ENCODE peak calls at places on chromosomes 6 and 20, in five cellular contexts. H, Q, W, M and X are unnamed samples. For H3K27me3, the result is how much of the 10 kb centered on the place peaks cover.

GRCh38 chr6:103001724-103002123 is 1608.2 kb downstream of the GRIK2 start:
- DNase-seq in H (no peak), Q (no peak), W (no peak), M (no peak), X (no peak)

GRCh38 chr6:84645563-84646266 is 118.7 kb downstream of the TBX18 start:
- DNase-seq in H (no peak), Q (no peak), W (no peak), M (no peak), X (no peak)

GRCh38 chr20:60132827-60133549 is 174.8 kb downstream of the CDH26 start:
- DNase-seq in H (no peak), Q (no peak), W (no peak), M (no peak), X (no peak)

GRCh38 chr6:168319279-168320051 is at the start of gene DACT2:
- DNase-seq in H (peak), Q (no peak), W (peak), M (no peak), X (no peak)

GRCh38 chr20:34088305-34088870 is 23.7 kb downstream of the EIF2S2 start:
- DNase-seq in H (no peak), Q (no peak), W (no peak), M (no peak), X (peak)

GRCh38 chr6:11309947-11310665 is 77.6 kb upstream of the NEDD9 start:
- DNase-seq in H (peak), Q (no peak), W (no peak), M (no peak), X (no peak)

GRCh38 chr20:24949756-24950127 is 673 bp downstream of the CST7 start:
- DNase-seq in H (no peak), Q (no peak), W (no peak), M (no peak), X (no peak)

GRCh38 chr20:7836076-7836475 is 104.2 kb downstream of the HAO1 start:
- DNase-seq in H (no peak), Q (no peak), W (no peak), M (no peak), X (no peak)

GRCh38 chr6:26033942-26034354 is 53.3 kb upstream of the HFE start:
- DNase-seq in H (no peak), Q (peak), W (no peak), M (no peak), X (no peak)

GRCh38 chr20:58330692-58331091 is 21.2 kb downstream of the RAB22A start:
- DNase-seq in H (no peak), Q (no peak), W (no peak), M (no peak), X (no peak)

GRCh38 chr6:138597336-138597735 is 98.0 kb upstream of the NHSL1 start:
- DNase-seq in H (no peak), Q (no peak), W (no peak), M (no peak), X (no peak)

GRCh38 chr20:33704197-33704924 is 15.7 kb downstream of the PXMP4 start:
- DNase-seq in H (no peak), Q (no peak), W (no peak), M (no peak), X (no peak)

GRCh38 chr6:99850841-99851240 is 143.2 kb downstream of the MCHR2 start:
- DNase-seq in H (no peak), Q (no peak), W (no peak), M (no peak), X (no peak)

GRCh38 chr6:137056121-137056880 is 11.5 kb upstream of the IL20RA start:
- DNase-seq in H (no peak), Q (no peak), W (no peak), M (no peak), X (no peak)

GRCh38 chr6:15493437-15494168 is 169.2 kb downstream of the DTNBP1 start:
- DNase-seq in H (no peak), Q (no peak), W (no peak), M (no peak), X (peak)

GRCh38 chr20:58718729-58719128 is 26.1 kb downstream of the NPEPL1 start:
- DNase-seq in H (no peak), Q (no peak), W (peak), M (no peak), X (no peak)

GRCh38 chr20:34472246-34472925 is 43.8 kb upstream of the DYNLRB1 start:
- DNase-seq in H (no peak), Q (peak), W (peak), M (no peak), X (no peak)

GRCh38 chr6:56693246-56693607 is 50.5 kb upstream of the DST start:
- DNase-seq in H (no peak), Q (no peak), W (peak), M (no peak), X (peak)

GRCh38 chr6:1463275-1463674 is 73.9 kb downstream of the FOXF2 start:
- DNase-seq in H (no peak), Q (no peak), W (no peak), M (no peak), X (no peak)

GRCh38 chr20:39181490-39181889 is 219.3 kb downstream of the DHX35 start:
- DNase-seq in H (no peak), Q (no peak), W (no peak), M (no peak), X (no peak)

GRCh38 chr6:28981391-28981832 is 23.7 kb downstream of the ZNF311 start:
- DNase-seq in H (peak), Q (peak), W (peak), M (peak), X (peak)

GRCh38 chr20:40811660-40812414 is 122.8 kb upstream of the MAFB start:
- DNase-seq in H (peak), Q (no peak), W (no peak), M (no peak), X (no peak)

GRCh38 chr6:169859401-169859977 is 108.1 kb downstream of the ERMARD start:
- DNase-seq in H (peak), Q (no peak), W (no peak), M (no peak), X (no peak)

GRCh38 chr6:150685860-150686259 is 86.2 kb downstream of the PLEKHG1 start:
- DNase-seq in H (peak), Q (peak), W (peak), M (no peak), X (no peak)

GRCh38 chr6:127340171-127340570 is 3.2 kb downstream of the ECHDC1 start:
- DNase-seq in H (no peak), Q (no peak), W (no peak), M (no peak), X (no peak)

GRCh38 chr6:27551607-27552006 is 78.7 kb upstream of the ZNF184 start:
- DNase-seq in H (no peak), Q (no peak), W (no peak), M (no peak), X (no peak)

GRCh38 chr6:17780071-17780470 is 73.3 kb upstream of the NUP153 start:
- DNase-seq in H (no peak), Q (no peak), W (no peak), M (no peak), X (no peak)

GRCh38 chr20:63501818-63502670 is 3.2 kb upstream of the EEF1A2 start:
- DNase-seq in H (peak), Q (peak), W (no peak), M (no peak), X (no peak)

GRCh38 chr6:52576054-52576391 is 837 bp downstream of the TRAM2 start:
- DNase-seq in H (no peak), Q (no peak), W (no peak), M (no peak), X (no peak)

GRCh38 chr6:78810146-78810545 is 57.2 kb upstream of the IRAK1BP1 start:
- DNase-seq in H (peak), Q (no peak), W (peak), M (no peak), X (no peak)

GRCh38 chr6:149751239-149751638 is 1.7 kb downstream of the PCMT1 start:
- DNase-seq in H (no peak), Q (no peak), W (no peak), M (no peak), X (no peak)

GRCh38 chr6:44286285-44286565 is 16.0 kb downstream of the TMEM151B start:
- DNase-seq in H (no peak), Q (no peak), W (no peak), M (no peak), X (no peak)

GRCh38 chr6:19865178-19865577 is 28.0 kb downstream of the ID4 start:
- DNase-seq in H (no peak), Q (no peak), W (no peak), M (no peak), X (no peak)

GRCh38 chr6:43764767-43765166 is 5.2 kb upstream of the VEGFA start:
- DNase-seq in H (no peak), Q (no peak), W (no peak), M (no peak), X (no peak)

GRCh38 chr20:57559658-57560553 is 1.0 kb upstream of the PCK1 start:
- DNase-seq in H (no peak), Q (no peak), W (no peak), M (no peak), X (no peak)

GRCh38 chr6:27553123-27553904 is 80.4 kb upstream of the ZNF184 start:
- DNase-seq in H (no peak), Q (peak), W (peak), M (no peak), X (no peak)

GRCh38 chr6:166644631-166645030 is 17.6 kb upstream of the RPS6KA2 start:
- DNase-seq in H (no peak), Q (no peak), W (no peak), M (no peak), X (no peak)

GRCh38 chr20:37905969-37906613 is 3.2 kb downstream of the VSTM2L start:
- DNase-seq in H (peak), Q (no peak), W (no peak), M (no peak), X (no peak)

GRCh38 chr20:37911262-37911661 is 8.3 kb downstream of the VSTM2L start:
- DNase-seq in H (no peak), Q (no peak), W (no peak), M (no peak), X (no peak)

GRCh38 chr20:37907330-37907676 is 4.4 kb downstream of the VSTM2L start:
- DNase-seq in H (no peak), Q (no peak), W (no peak), M (no peak), X (no peak)

GRCh38 chr20:37904845-37905244 is 1.9 kb downstream of the VSTM2L start:
- DNase-seq in H (no peak), Q (no peak), W (no peak), M (no peak), X (no peak)

DNA sequence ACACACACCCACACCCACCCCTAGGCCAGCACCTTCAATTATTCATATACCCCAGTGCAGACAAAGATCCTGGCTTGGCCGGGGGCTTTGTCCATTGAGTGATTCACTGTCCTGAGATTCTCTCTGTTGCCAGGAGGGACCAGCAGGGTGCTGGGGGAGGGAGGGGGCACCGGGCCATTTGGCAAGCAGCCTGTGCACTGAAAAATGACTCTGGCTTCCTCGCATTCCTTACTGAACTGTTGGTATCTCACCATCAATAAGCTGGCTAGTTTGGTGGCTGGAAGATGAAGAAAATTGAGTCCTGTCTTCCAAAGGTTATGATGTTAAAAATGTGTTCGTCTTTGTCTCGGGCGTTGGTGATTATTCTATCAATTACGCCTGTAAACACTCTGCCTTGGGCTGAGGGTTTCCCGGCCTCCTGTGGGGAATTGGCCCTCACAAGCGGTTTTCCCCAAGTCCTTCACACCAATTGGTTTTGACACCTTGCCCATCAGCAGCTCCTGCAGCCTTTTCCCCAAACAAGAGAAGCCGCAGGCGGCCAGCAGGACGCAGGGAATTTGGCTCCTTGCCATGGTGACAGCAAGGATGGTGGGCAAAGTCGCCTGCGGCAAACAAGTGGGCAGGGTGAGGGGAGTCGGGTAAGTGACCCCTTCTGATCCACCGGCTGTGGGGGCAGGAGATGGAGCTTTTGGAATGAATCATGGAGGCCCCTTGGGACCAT is 4.9 kb downstream of the VSTM2L start:
- DNase-seq in H (peak), Q (no peak), W (no peak), M (no peak), X (peak)
- H3K27me3 ChIP-seq in H (under half), Q (half or more), W (under half), M (under half), X (under half)

GRCh38 chr20:17650301-17650761 is 31.7 kb downstream of the RRBP1 start:
- DNase-seq in H (no peak), Q (no peak), W (no peak), M (no peak), X (no peak)
- H3K27ac ChIP-seq in H (no peak), Q (no peak), W (no peak), M (no peak), X (no peak)

DNA sequence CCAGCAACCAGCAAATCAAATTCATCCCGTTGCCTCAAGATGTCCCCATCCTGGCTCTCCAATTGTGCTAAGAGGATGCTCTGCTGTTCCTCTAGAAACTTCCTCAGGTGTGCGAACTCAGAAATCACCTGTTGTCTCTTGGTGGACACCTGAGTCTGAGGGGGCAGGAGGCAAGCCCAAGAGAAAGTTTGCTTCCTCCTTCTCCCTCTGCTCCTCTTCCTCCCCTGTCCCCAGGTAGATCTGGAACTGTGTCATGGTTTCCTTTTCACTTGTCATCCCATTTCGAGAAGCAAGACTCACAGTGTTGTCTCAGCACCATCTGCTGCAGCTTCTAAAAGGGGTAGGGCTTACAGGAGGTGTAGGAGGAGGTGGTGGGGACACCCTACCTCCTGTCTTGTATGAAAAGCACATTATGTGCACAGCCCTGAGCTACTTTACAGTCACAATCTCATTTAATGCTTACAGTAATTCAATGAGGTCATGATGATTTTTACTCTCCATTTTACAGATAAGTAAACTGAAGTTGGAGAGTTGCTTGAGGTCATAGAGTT is 2.5 kb downstream of the TRIM10 start:
- DNase-seq in H (no peak), Q (no peak), W (no peak), M (no peak), X (no peak)
- H3K27me3 ChIP-seq in H (under half), Q (under half), W (under half), M (under half), X (under half)

GRCh38 chr20:5203380-5203779 is 76.6 kb downstream of the CDS2 start:
- DNase-seq in H (no peak), Q (no peak), W (no peak), M (no peak), X (no peak)
- H3K27ac ChIP-seq in H (no peak), Q (no peak), W (peak), M (no peak), X (no peak)

GRCh38 chr20:19433371-19434316 is 221.2 kb downstream of the SLC24A3 start:
- DNase-seq in H (no peak), Q (no peak), W (no peak), M (no peak), X (no peak)

GRCh38 chr20:19431906-19432305 is 219.5 kb downstream of the SLC24A3 start:
- DNase-seq in H (no peak), Q (no peak), W (no peak), M (no peak), X (no peak)

GRCh38 chr20:19427913-19428800 is 215.7 kb downstream of the SLC24A3 start:
- DNase-seq in H (no peak), Q (no peak), W (no peak), M (no peak), X (no peak)

GRCh38 chr20:19430641-19431307 is 218.3 kb downstream of the SLC24A3 start:
- DNase-seq in H (no peak), Q (no peak), W (no peak), M (no peak), X (no peak)

GRCh38 chr20:19431308-19431685 is 218.9 kb downstream of the SLC24A3 start:
- DNase-seq in H (no peak), Q (no peak), W (no peak), M (no peak), X (no peak)
- H3K27me3 ChIP-seq in H (under half), Q (under half), W (under half), M (under half), X (under half)

GRCh38 chr6:89311530-89311852 is 3.6 kb downstream of the GABRR2 start:
- DNase-seq in H (no peak), Q (peak), W (no peak), M (no peak), X (no peak)
- H3K27ac ChIP-seq in H (no peak), Q (no peak), W (peak), M (no peak), X (no peak)

GRCh38 chr20:17023811-17024210 is 203.0 kb upstream of the PCSK2 start:
- DNase-seq in H (no peak), Q (no peak), W (peak), M (no peak), X (no peak)
- H3K27me3 ChIP-seq in H (under half), Q (under half), W (under half), M (under half), X (under half)

DNA sequence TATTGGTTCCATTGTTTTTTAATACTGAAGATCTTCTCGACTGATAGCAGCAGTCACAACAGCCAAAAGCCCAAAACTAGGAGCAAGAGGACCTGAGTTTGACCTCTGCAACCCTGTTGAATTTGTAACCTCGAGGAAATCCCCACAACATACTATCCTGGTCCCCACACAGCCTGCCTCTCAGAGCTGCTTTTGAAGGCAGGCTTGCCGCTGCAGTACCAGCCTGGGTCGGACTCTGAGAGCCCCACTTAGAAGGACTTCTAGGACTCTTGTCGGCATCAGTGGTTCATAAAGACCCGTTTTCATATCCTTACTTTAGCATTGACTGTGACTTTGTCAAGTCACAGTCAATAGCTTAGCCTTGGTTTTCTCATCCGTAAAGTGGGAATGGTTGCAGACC is 49.3 kb downstream of the EBF4 start:
- DNase-seq in H (no peak), Q (no peak), W (no peak), M (no peak), X (no peak)
- H3K27ac ChIP-seq in H (no peak), Q (no peak), W (no peak), M (peak), X (no peak)

GRCh38 chr20:3678893-3679720 is 2.7 kb downstream of the ADAM33 start:
- DNase-seq in H (no peak), Q (no peak), W (no peak), M (no peak), X (no peak)

GRCh38 chr20:3674995-3675900 is 6.6 kb downstream of the ADAM33 start:
- DNase-seq in H (no peak), Q (no peak), W (no peak), M (no peak), X (no peak)

GRCh38 chr20:3678198-3678597 is 3.6 kb downstream of the ADAM33 start:
- DNase-seq in H (no peak), Q (no peak), W (no peak), M (no peak), X (no peak)

GRCh38 chr20:3679749-3680700 is 1.8 kb downstream of the ADAM33 start:
- DNase-seq in H (peak), Q (no peak), W (peak), M (no peak), X (no peak)

GRCh38 chr20:3677733-3678132 is 4.1 kb downstream of the ADAM33 start:
- DNase-seq in H (no peak), Q (no peak), W (no peak), M (no peak), X (no peak)
- H3K27me3 ChIP-seq in H (under half), Q (under half), W (under half), M (under half), X (under half)